ENCODE peak calls at places on chromosomes 2 and 18, in five cellular contexts. N, A, V, U and S are unnamed samples.

GRCh38 chr2:2743164-2743571 is 412.1 kb upstream of the MYT1L start:
- DNase-seq in N (no peak), A (no peak), V (no peak), U (no peak), S (peak)

GRCh38 chr2:120472891-120473309 is 127.0 kb downstream of the INHBB start:
- DNase-seq in N (no peak), A (no peak), V (no peak), U (no peak), S (no peak)

GRCh38 chr2:221999702-222000101 is 299.1 kb downstream of the PAX3 start:
- DNase-seq in N (no peak), A (no peak), V (no peak), U (no peak), S (peak)

GRCh38 chr2:72104821-72105588 is 42.7 kb downstream of the CYP26B1 start:
- DNase-seq in N (no peak), A (no peak), V (peak), U (no peak), S (no peak)

GRCh38 chr2:10046899-10047298 is 3.5 kb downstream of the KLF11 start:
- DNase-seq in N (no peak), A (no peak), V (no peak), U (no peak), S (no peak)

GRCh38 chr2:172552547-172553291 is 3.2 kb upstream of the PDK1 start:
- DNase-seq in N (no peak), A (peak), V (no peak), U (no peak), S (peak)

GRCh38 chr2:83531211-83531610 is 927.9 kb downstream of the SUCLG1 start:
- DNase-seq in N (no peak), A (no peak), V (no peak), U (no peak), S (no peak)

GRCh38 chr18:23126352-23127056 is 8.8 kb upstream of the CABLES1 start:
- DNase-seq in N (no peak), A (no peak), V (no peak), U (no peak), S (no peak)

GRCh38 chr2:174023591-174024523 is 58.7 kb upstream of the SP3 start:
- DNase-seq in N (peak), A (no peak), V (peak), U (no peak), S (peak)

GRCh38 chr18:23406271-23406787 is 46.8 kb upstream of the RIOK3 start:
- DNase-seq in N (no peak), A (no peak), V (peak), U (no peak), S (peak)

GRCh38 chr2:176109226-176109954 is 2.3 kb downstream of the HOXD11 start:
- DNase-seq in N (no peak), A (no peak), V (no peak), U (no peak), S (no peak)

DNA sequence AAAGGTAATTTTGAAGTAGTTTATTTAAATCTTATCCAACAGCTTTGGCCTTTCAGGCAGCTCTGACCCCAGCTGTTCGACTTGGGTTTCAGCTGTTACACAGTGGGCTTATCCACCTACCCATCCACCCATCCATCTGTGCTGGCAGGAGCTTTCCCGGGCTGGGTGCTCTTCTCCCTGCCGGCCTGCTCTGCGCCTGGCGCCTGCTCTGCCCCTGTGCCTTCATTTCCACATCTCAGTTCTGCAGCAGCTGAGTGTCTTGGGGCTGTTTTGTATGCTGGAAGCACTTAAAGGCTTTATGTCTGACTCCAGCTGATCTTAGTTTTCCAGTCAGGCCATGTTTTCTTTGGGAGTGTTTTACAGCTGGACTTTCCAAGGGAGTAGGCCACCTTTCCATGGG is 24.2 kb downstream of the LDLRAD4 start:
- DNase-seq in N (no peak), A (no peak), V (no peak), U (no peak), S (no peak)
- H3K9ac ChIP-seq in N (no peak), A (no peak), V (no peak), U (no peak), S (no peak)

DNA sequence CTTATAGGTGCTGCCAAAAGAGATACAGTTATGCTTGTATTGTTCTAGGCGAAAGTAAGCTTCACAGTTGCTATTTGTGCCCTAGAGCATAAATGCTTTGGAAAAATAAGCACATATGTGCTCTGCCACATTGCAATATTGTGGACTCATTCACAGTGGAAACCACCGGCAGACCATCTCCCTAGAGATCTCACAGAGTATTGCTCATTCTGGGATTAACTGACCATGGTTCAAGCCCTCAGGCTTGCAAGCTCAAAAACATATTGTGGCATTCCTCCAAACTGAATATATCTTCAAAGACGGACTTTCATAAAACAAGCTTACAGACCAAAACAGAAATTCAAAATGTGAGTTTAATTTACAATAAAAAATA is 158.2 kb upstream of the CCDC150 start:
- DNase-seq in N (no peak), A (no peak), V (no peak), U (no peak), S (peak)
- TF ChIP-seq RFX5 in N (no peak), A (no peak), V (no peak), U (no peak), S (no peak)

DNA sequence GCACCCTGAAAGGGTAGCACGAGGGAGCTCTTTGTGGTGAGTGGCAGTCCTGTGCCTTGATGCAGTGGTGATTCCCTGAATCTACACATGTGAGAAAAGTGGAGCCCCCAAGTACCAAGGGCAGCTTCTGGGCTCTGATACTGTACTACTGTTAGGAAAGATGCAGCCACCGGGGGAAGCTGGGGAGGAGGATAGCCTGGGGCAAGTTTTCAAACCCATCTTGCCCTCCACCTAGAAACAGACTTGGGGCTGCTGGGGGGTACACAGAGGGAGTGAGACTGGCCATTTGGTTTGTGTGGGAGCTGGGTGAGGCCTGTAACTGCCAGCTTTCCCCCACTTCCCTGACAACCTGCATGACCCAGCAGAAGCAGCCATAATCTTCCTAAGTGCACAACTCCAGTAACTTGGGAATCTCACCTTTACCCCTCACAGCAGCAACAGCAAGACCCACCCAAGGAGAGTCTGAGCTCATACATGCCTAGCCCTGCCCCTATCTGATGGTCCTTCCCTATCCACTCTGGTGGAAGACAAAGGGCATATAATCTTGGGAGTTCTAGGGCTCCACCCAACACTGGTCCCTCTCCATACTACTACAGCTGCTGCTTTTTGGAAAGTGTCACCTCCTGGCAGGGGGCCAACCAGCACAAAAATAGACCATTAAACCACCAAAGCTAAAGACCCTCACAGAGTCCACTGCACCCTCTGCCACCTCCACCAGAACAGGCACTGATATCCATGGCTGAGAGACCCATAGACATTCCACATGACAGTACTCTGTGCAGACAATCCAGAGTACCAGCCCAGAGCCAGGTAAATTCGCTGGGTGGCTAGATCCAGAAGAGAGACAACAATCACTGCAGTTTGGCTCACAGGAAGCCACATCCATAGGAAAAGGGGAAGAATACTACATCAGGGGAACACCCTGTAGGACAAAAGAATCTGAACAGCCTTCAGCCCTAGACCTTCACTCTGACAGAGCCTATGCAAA is 8.2 kb downstream of the MALL start:
- DNase-seq in N (no peak), A (no peak), V (no peak), U (no peak), S (no peak)
- H3K9ac ChIP-seq in N (no peak), A (no peak), V (no peak), U (no peak), S (no peak)

GRCh38 chr2:28587526-28588230 is 91.8 kb downstream of the PLB1 start:
- DNase-seq in N (no peak), A (no peak), V (no peak), U (no peak), S (no peak)
- TF ChIP-seq RFX5 in N (no peak), A (no peak), V (no peak), U (no peak), S (no peak)

GRCh38 chr18:58493070-58493469 is 135.8 kb downstream of the ALPK2 start:
- DNase-seq in N (no peak), A (no peak), V (no peak), U (no peak), S (no peak)
- H3K9ac ChIP-seq in N (no peak), A (no peak), V (no peak), U (no peak), S (no peak)